ENCODE peak calls at places on chromosomes 11 and 22, in four cellular contexts. H is astrocyte of the spinal cord, R is MM.1S, Y is adrenal gland. X is an unnamed sample.

GRCh38 chr11:94125408-94126120 is 3.1 kb upstream of the PANX1 start:
- DNase-seq in H (no peak), R (no peak), Y (no peak), X (no peak)

GRCh38 chr11:61728940-61729219 is 23.6 kb upstream of the MYRF start:
- DNase-seq in H (peak), R (no peak), Y (no peak), X (no peak)

GRCh38 chr11:67202045-67202444 is 64.2 kb upstream of the GRK2 start:
- DNase-seq in H (no peak), R (no peak), Y (no peak), X (no peak)

GRCh38 chr11:125364085-125364822 is 131.8 kb downstream of the FEZ1 start:
- DNase-seq in H (peak), R (peak), Y (no peak), X (no peak)

GRCh38 chr11:125903753-125904659 is at the start of gene DDX25:
- DNase-seq in H (no peak), R (no peak), Y (no peak), X (peak)

GRCh38 chr11:9701799-9702198 is 37.9 kb downstream of the SWAP70 start:
- DNase-seq in H (peak), R (no peak), Y (no peak), X (no peak)

GRCh38 chr22:30890689-30891442 is 77.7 kb downstream of the MORC2 start:
- DNase-seq in H (peak), R (peak), Y (peak), X (peak)

GRCh38 chr11:93663021-93663420 is 1.5 kb downstream of the CEP295 start:
- DNase-seq in H (no peak), R (no peak), Y (no peak), X (no peak)

GRCh38 chr11:32087602-32088001 is 3.3 kb upstream of the RCN1 start:
- DNase-seq in H (peak), R (peak), Y (no peak), X (no peak)

GRCh38 chr11:12667646-12668045 is 6.6 kb upstream of the TEAD1 start:
- DNase-seq in H (no peak), R (no peak), Y (no peak), X (no peak)

GRCh38 chr11:11349870-11350325 is 3.2 kb downstream of the CSNK2A3 start:
- DNase-seq in H (peak), R (no peak), Y (peak), X (peak)

GRCh38 chr22:20160041-20160440 is 9.2 kb upstream of the CCDC188 start:
- DNase-seq in H (no peak), R (no peak), Y (no peak), X (no peak)

GRCh38 chr11:6608011-6608410 is 4.0 kb downstream of the TAF10 start:
- DNase-seq in H (no peak), R (no peak), Y (peak), X (peak)

GRCh38 chr11:131471976-131472375 is 101.6 kb downstream of the NTM start:
- DNase-seq in H (no peak), R (no peak), Y (no peak), X (no peak)

GRCh38 chr11:60498853-60499252 is 6.3 kb downstream of the MS4A12 start:
- DNase-seq in H (no peak), R (peak), Y (no peak), X (no peak)

GRCh38 chr22:17143826-17144225 is 15.3 kb downstream of the HDHD5 start:
- DNase-seq in H (no peak), R (no peak), Y (no peak), X (no peak)

GRCh38 chr11:12137938-12138731 is 27.7 kb downstream of the MICAL2 start:
- DNase-seq in H (peak), R (no peak), Y (no peak), X (no peak)

GRCh38 chr11:134224710-134225662 is 515 bp downstream of the VPS26B start:
- DNase-seq in H (peak), R (peak), Y (peak), X (peak)

GRCh38 chr11:106087815-106088435 is 10.5 kb downstream of the AASDHPPT start:
- DNase-seq in H (peak), R (peak), Y (peak), X (peak)

GRCh38 chr11:109729761-109730160 is 307.8 kb downstream of the C11orf87 start:
- DNase-seq in H (no peak), R (peak), Y (no peak), X (no peak)

GRCh38 chr22:33006955-33007318 is 51.2 kb downstream of the SYN3 start:
- DNase-seq in H (no peak), R (no peak), Y (no peak), X (no peak)

GRCh38 chr11:93728792-93729128 is 12.5 kb downstream of the TAF1D start:
- DNase-seq in H (no peak), R (no peak), Y (no peak), X (no peak)

GRCh38 chr22:27952091-27952490 is 33.0 kb upstream of the PITPNB start:
- DNase-seq in H (peak), R (no peak), Y (peak), X (no peak)

GRCh38 chr11:119716475-119717057 is 12.4 kb downstream of the NECTIN1 start:
- DNase-seq in H (no peak), R (no peak), Y (no peak), X (no peak)

GRCh38 chr11:70139785-70140410 is 61.8 kb downstream of the ANO1 start:
- DNase-seq in H (no peak), R (no peak), Y (no peak), X (no peak)

GRCh38 chr22:37692627-37693285 is 4.1 kb upstream of the TRIOBP start:
- DNase-seq in H (no peak), R (no peak), Y (no peak), X (no peak)

GRCh38 chr11:131776211-131776610 is 405.8 kb downstream of the NTM start:
- DNase-seq in H (no peak), R (no peak), Y (no peak), X (no peak)

GRCh38 chr11:120331301-120331966 is 4.8 kb upstream of the ARHGEF12 start:
- DNase-seq in H (peak), R (no peak), Y (no peak), X (no peak)

GRCh38 chr22:46078241-46079092 is 71.9 kb upstream of the PPARA start:
- DNase-seq in H (no peak), R (no peak), Y (peak), X (peak)

GRCh38 chr22:46079093-46079860 is 71.0 kb upstream of the PPARA start:
- DNase-seq in H (no peak), R (no peak), Y (no peak), X (peak)

GRCh38 chr22:46076651-46077339 is 73.5 kb upstream of the PPARA start:
- DNase-seq in H (no peak), R (no peak), Y (peak), X (peak)

GRCh38 chr22:46075764-46076531 is 74.4 kb upstream of the PPARA start:
- DNase-seq in H (no peak), R (no peak), Y (peak), X (peak)

DNA sequence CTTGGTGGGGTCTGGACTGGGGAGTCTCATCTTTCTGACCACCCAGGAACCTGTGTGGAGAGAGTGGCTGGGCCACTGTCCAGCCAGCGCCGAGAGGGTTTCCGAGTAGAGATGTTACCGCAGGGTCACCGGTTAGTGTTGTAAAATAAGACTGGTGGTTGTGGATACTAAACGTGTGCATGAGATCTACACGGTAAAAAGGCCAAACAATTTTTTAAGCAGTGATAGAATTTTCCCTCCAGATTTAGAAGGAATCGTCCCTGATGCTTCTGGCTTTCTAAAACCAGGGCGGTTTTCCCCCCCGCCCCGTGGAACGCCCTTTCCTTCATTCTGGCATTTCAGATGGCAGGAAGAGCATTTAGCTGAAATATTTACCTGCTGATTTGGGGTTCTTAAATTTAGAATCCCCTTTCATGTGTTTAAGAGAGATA is 72.6 kb upstream of the PPARA start:
- DNase-seq in H (no peak), R (no peak), Y (peak), X (peak)
- H3K4me3 ChIP-seq in H (peak), R (no peak), Y (no peak), X (peak)

GRCh38 chr11:18253778-18254338 is 5.4 kb upstream of the SAA2 start:
- DNase-seq in H (no peak), R (no peak), Y (no peak), X (no peak)

GRCh38 chr11:18245396-18245795 is 3.1 kb downstream of the SAA2 start:
- DNase-seq in H (no peak), R (no peak), Y (no peak), X (no peak)

GRCh38 chr11:18243783-18244362 is 4.6 kb downstream of the SAA2 start:
- DNase-seq in H (peak), R (peak), Y (peak), X (peak)

GRCh38 chr11:18253222-18253621 is 4.8 kb upstream of the SAA2 start:
- DNase-seq in H (no peak), R (no peak), Y (no peak), X (no peak)

DNA sequence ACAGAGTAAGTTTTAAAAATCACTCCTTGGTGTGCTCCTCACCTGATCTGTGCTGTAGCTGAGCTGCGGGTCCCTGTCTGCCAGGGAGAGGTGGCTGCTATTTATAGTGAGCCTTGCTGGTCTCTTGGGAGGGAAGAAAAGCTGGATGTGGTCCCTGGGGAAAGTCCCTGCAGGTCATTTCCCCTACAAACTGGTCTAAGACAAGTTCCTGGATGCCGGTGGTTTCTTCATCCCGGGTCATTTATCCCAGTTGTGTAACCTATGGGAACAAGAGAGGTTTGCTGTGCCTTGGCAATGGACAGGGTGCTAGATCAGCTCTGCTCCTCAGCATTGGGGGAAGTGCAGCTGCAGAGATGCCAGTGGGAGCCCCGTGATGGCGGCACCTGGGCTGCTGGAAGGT is at the start of gene SAA2:
- DNase-seq in H (no peak), R (no peak), Y (no peak), X (no peak)
- TF ChIP-seq CTCF in H (no peak), R (no peak), Y (no peak), X (no peak)

GRCh38 chr22:45006101-45006872 is 3.5 kb downstream of the PHF21B start:
- DNase-seq in H (no peak), R (no peak), Y (peak), X (peak)
- H3K4me3 ChIP-seq in H (no peak), R (no peak), Y (no peak), X (peak)

GRCh38 chr11:63508009-63508408 is 2.1 kb downstream of the LGALS12 start:
- DNase-seq in H (no peak), R (peak), Y (peak), X (peak)
- TF ChIP-seq CTCF in H (peak), R (peak), Y (peak), X (no peak)

GRCh38 chr11:35064114-35064800 is 74.7 kb upstream of the CD44 start:
- DNase-seq in H (peak), R (no peak), Y (no peak), X (no peak)
- H3K4me3 ChIP-seq in H (no peak), R (no peak), Y (no peak), X (no peak)